ENCODE peak calls at places on chromosomes 5 and 9, in five cellular contexts. U is AG10803, O is Right ventricle myocardium superior, R is SHP77 treated with DMSO at 0.1 percent for 48 hours, E is uterus. G is an unnamed sample.

GRCh38 chr9:90821697-90822096 is 20.1 kb downstream of the SYK start:
- DNase-seq in O (no peak), U (no peak), R (no peak), E (no peak), G (no peak)

GRCh38 chr9:16119861-16120641 is 567.2 kb downstream of the CCDC171 start:
- DNase-seq in O (no peak), E (no peak), U (peak; percentile 64), R (no peak), G (no peak)

GRCh38 chr5:40406426-40407211 is 273.1 kb upstream of the PTGER4 start:
- DNase-seq in O (no peak), U (no peak), E (no peak), R (no peak), G (no peak)

GRCh38 chr5:9090381-9091026 is 455.4 kb downstream of the SEMA5A start:
- DNase-seq in U (no peak), O (no peak), E (no peak), R (no peak), G (no peak)

GRCh38 chr9:32382582-32383320 is 1.7 kb upstream of the ACO1 start:
- DNase-seq in O (no peak), R (no peak), E (no peak), U (no peak), G (no peak)

GRCh38 chr5:110329955-110330354 is 396.5 kb downstream of the TMEM232 start:
- DNase-seq in U (no peak), R (no peak), O (no peak), E (no peak), G (peak; percentile 12)

GRCh38 chr5:140785905-140786686 is at the start of gene PCDHA1:
- DNase-seq in O (no peak), U (no peak), E (no peak), R (peak; percentile 16), G (no peak)

GRCh38 chr9:81534138-81534865 is 155.0 kb downstream of the TLE1 start:
- DNase-seq in O (no peak), E (no peak), R (no peak), U (no peak), G (no peak)

GRCh38 chr9:12972608-12973589 is 198.1 kb downstream of the LURAP1L start:
- DNase-seq in O (peak; percentile 43), U (no peak), E (no peak), R (no peak), G (no peak)

GRCh38 chr9:90142580-90142979 is 500.0 kb downstream of the DIRAS2 start:
- DNase-seq in R (peak; percentile 76), E (no peak), O (no peak), U (peak; percentile 39), G (peak; percentile 70)

GRCh38 chr5:148374693-148375360 is 8.9 kb upstream of the FBXO38 start:
- DNase-seq in O (no peak), U (peak; percentile 75), R (peak; percentile 13), E (peak; percentile 7), G (peak; percentile 74)

GRCh38 chr9:127927457-127928231 is 2.9 kb downstream of the PIP5KL1 start:
- DNase-seq in U (no peak), R (no peak), O (no peak), E (no peak), G (no peak)

GRCh38 chr5:54281933-54282332 is 28.4 kb downstream of the ARL15 start:
- DNase-seq in O (no peak), R (no peak), U (no peak), E (no peak), G (no peak)

GRCh38 chr5:172939045-172939444 is 20.2 kb upstream of the RPL26L1 start:
- DNase-seq in U (peak; percentile 47), R (peak; percentile 88), E (no peak), O (no peak), G (no peak)

GRCh38 chr5:175822225-175822624 is 49.2 kb upstream of the CPLX2 start:
- DNase-seq in U (no peak), O (no peak), R (no peak), E (no peak), G (no peak)

GRCh38 chr5:59328801-59329296 is 564.7 kb downstream of the PDE4D start:
- DNase-seq in O (peak; percentile 46), U (peak; percentile 5), R (no peak), E (no peak), G (no peak)

GRCh38 chr5:93585054-93585751 is 2.2 kb downstream of the NR2F1 start:
- DNase-seq in R (no peak), E (no peak), U (peak; percentile 33), O (no peak), G (peak; percentile 51)

GRCh38 chr5:115170128-115170923 is 618 bp upstream of the TRIM36 start:
- DNase-seq in O (peak; percentile 45), E (no peak), R (peak; percentile 15), U (peak; percentile 6), G (no peak)

GRCh38 chr5:149956685-149957084 is 3.9 kb upstream of the SLC26A2 start:
- DNase-seq in E (no peak), R (no peak), O (no peak), U (no peak), G (no peak)

GRCh38 chr5:14008819-14009311 is 64.4 kb upstream of the DNAH5 start:
- DNase-seq in E (no peak), R (peak; percentile 82), O (no peak), U (no peak), G (peak; percentile 40)

GRCh38 chr5:17233488-17233887 is 16.1 kb downstream of the BASP1 start:
- DNase-seq in U (no peak), R (no peak), E (no peak), O (no peak), G (no peak)

G was measured in adrenal gland.